ENCODE peak calls at places on chromosomes 1 and 21, in six cellular contexts. One of them, this sample, is unnamed.

GRCh38 chr1:19559641-19560040 is 74.3 kb upstream of the CAPZB start:
- DNase-seq in CD4-positive, alpha-beta T cell: no peak
- DNase-seq in breast epithelium: no peak
- DNase-seq in hepatocyte: no peak
- DNase-seq in uterus: no peak
- DNase-seq in CD8-positive, alpha-beta T cell: no peak
- DNase-seq in this sample: no peak

GRCh38 chr1:109482242-109482641 is 1.5 kb upstream of the ATXN7L2 start:
- DNase-seq in CD4-positive, alpha-beta T cell: no peak
- DNase-seq in breast epithelium: no peak
- DNase-seq in hepatocyte: no peak
- DNase-seq in uterus: no peak
- DNase-seq in CD8-positive, alpha-beta T cell: no peak
- DNase-seq in this sample: no peak

GRCh38 chr1:193408782-193409293 is 222.4 kb upstream of the B3GALT2 start:
- DNase-seq in CD4-positive, alpha-beta T cell: no peak
- DNase-seq in breast epithelium: no peak
- DNase-seq in hepatocyte: peak
- DNase-seq in uterus: peak
- DNase-seq in CD8-positive, alpha-beta T cell: no peak
- DNase-seq in this sample: no peak

GRCh38 chr1:201686709-201687455 is 142.1 kb upstream of the IPO9 start:
- DNase-seq in CD4-positive, alpha-beta T cell: no peak
- DNase-seq in breast epithelium: no peak
- DNase-seq in hepatocyte: peak
- DNase-seq in uterus: no peak
- DNase-seq in CD8-positive, alpha-beta T cell: no peak
- DNase-seq in this sample: no peak

GRCh38 chr1:44154049-44154448 is 12.6 kb upstream of the KLF18 start:
- DNase-seq in CD4-positive, alpha-beta T cell: no peak
- DNase-seq in breast epithelium: no peak
- DNase-seq in hepatocyte: no peak
- DNase-seq in uterus: no peak
- DNase-seq in CD8-positive, alpha-beta T cell: no peak
- DNase-seq in this sample: no peak

GRCh38 chr1:147504801-147505303 is 36.4 kb upstream of the BCL9 start:
- DNase-seq in CD4-positive, alpha-beta T cell: no peak
- DNase-seq in breast epithelium: no peak
- DNase-seq in hepatocyte: peak
- DNase-seq in uterus: peak
- DNase-seq in CD8-positive, alpha-beta T cell: no peak
- DNase-seq in this sample: no peak

GRCh38 chr1:12518956-12519707 is 98.9 kb downstream of the DHRS3 start:
- DNase-seq in CD4-positive, alpha-beta T cell: no peak
- DNase-seq in breast epithelium: no peak
- DNase-seq in hepatocyte: peak
- DNase-seq in uterus: peak
- DNase-seq in CD8-positive, alpha-beta T cell: no peak
- DNase-seq in this sample: no peak

GRCh38 chr1:111956155-111956817 is 33.2 kb downstream of the KCND3 start:
- DNase-seq in CD4-positive, alpha-beta T cell: no peak
- DNase-seq in breast epithelium: no peak
- DNase-seq in hepatocyte: no peak
- DNase-seq in uterus: no peak
- DNase-seq in CD8-positive, alpha-beta T cell: no peak
- DNase-seq in this sample: peak

GRCh38 chr1:27959792-27960603 is at the start of gene XKR8:
- DNase-seq in CD4-positive, alpha-beta T cell: peak
- DNase-seq in breast epithelium: peak
- DNase-seq in hepatocyte: peak
- DNase-seq in uterus: peak
- DNase-seq in CD8-positive, alpha-beta T cell: peak
- DNase-seq in this sample: peak

GRCh38 chr1:57982852-57983251 is 559.0 kb upstream of the DAB1 start:
- DNase-seq in CD4-positive, alpha-beta T cell: no peak
- DNase-seq in breast epithelium: no peak
- DNase-seq in hepatocyte: no peak
- DNase-seq in uterus: no peak
- DNase-seq in CD8-positive, alpha-beta T cell: no peak
- DNase-seq in this sample: peak

GRCh38 chr1:8330271-8331125 is 12.6 kb downstream of the SLC45A1 start:
- DNase-seq in CD4-positive, alpha-beta T cell: no peak
- DNase-seq in breast epithelium: no peak
- DNase-seq in hepatocyte: no peak
- DNase-seq in uterus: no peak
- DNase-seq in CD8-positive, alpha-beta T cell: no peak
- DNase-seq in this sample: no peak

GRCh38 chr1:175307160-175307559 is 114.6 kb upstream of the KIAA0040 start:
- DNase-seq in CD4-positive, alpha-beta T cell: no peak
- DNase-seq in breast epithelium: no peak
- DNase-seq in hepatocyte: no peak
- DNase-seq in uterus: no peak
- DNase-seq in CD8-positive, alpha-beta T cell: no peak
- DNase-seq in this sample: no peak

GRCh38 chr1:40102896-40103295 is 5.8 kb upstream of the PPT1 start:
- DNase-seq in CD4-positive, alpha-beta T cell: no peak
- DNase-seq in breast epithelium: no peak
- DNase-seq in hepatocyte: no peak
- DNase-seq in uterus: no peak
- DNase-seq in CD8-positive, alpha-beta T cell: no peak
- DNase-seq in this sample: no peak

GRCh38 chr1:10692401-10693021 is 103.9 kb downstream of the CASZ1 start:
- DNase-seq in CD4-positive, alpha-beta T cell: peak
- DNase-seq in breast epithelium: peak
- DNase-seq in hepatocyte: peak
- DNase-seq in uterus: no peak
- DNase-seq in CD8-positive, alpha-beta T cell: peak
- DNase-seq in this sample: no peak

GRCh38 chr1:84479998-84480397 is 932 bp downstream of the RPF1 start:
- DNase-seq in CD4-positive, alpha-beta T cell: no peak
- DNase-seq in breast epithelium: no peak
- DNase-seq in hepatocyte: peak
- DNase-seq in uterus: no peak
- DNase-seq in CD8-positive, alpha-beta T cell: no peak
- DNase-seq in this sample: no peak

GRCh38 chr21:17775431-17776126 is 43.6 kb downstream of the C21orf91 start:
- DNase-seq in CD4-positive, alpha-beta T cell: peak
- DNase-seq in breast epithelium: no peak
- DNase-seq in hepatocyte: no peak
- DNase-seq in uterus: no peak
- DNase-seq in CD8-positive, alpha-beta T cell: peak
- DNase-seq in this sample: no peak

GRCh38 chr1:215119719-215120118 is 37.2 kb downstream of the KCNK2 start:
- DNase-seq in CD4-positive, alpha-beta T cell: no peak
- DNase-seq in breast epithelium: no peak
- DNase-seq in hepatocyte: no peak
- DNase-seq in uterus: no peak
- DNase-seq in CD8-positive, alpha-beta T cell: no peak
- DNase-seq in this sample: no peak

GRCh38 chr1:222592171-222592570 is 2.4 kb upstream of the TAF1A start:
- DNase-seq in CD4-positive, alpha-beta T cell: no peak
- DNase-seq in breast epithelium: no peak
- DNase-seq in hepatocyte: no peak
- DNase-seq in uterus: no peak
- DNase-seq in CD8-positive, alpha-beta T cell: no peak
- DNase-seq in this sample: no peak

GRCh38 chr1:201042663-201043461 is 19.3 kb upstream of the KIF21B start:
- DNase-seq in CD4-positive, alpha-beta T cell: peak
- DNase-seq in breast epithelium: peak
- DNase-seq in hepatocyte: peak
- DNase-seq in uterus: peak
- DNase-seq in CD8-positive, alpha-beta T cell: peak
- DNase-seq in this sample: peak

GRCh38 chr1:52633291-52633754 is 355 bp downstream of the SHISAL2A start:
- DNase-seq in CD4-positive, alpha-beta T cell: peak
- DNase-seq in breast epithelium: no peak
- DNase-seq in hepatocyte: peak
- DNase-seq in uterus: no peak
- DNase-seq in CD8-positive, alpha-beta T cell: peak
- DNase-seq in this sample: no peak

GRCh38 chr1:85850238-85850637 is 142.0 kb upstream of the ZNHIT6 start:
- DNase-seq in CD4-positive, alpha-beta T cell: no peak
- DNase-seq in breast epithelium: no peak
- DNase-seq in hepatocyte: peak
- DNase-seq in uterus: no peak
- DNase-seq in CD8-positive, alpha-beta T cell: no peak
- DNase-seq in this sample: no peak

GRCh38 chr1:100346387-100346786 is 5.9 kb upstream of the CDC14A start:
- DNase-seq in CD4-positive, alpha-beta T cell: no peak
- DNase-seq in breast epithelium: no peak
- DNase-seq in hepatocyte: no peak
- DNase-seq in uterus: no peak
- DNase-seq in CD8-positive, alpha-beta T cell: no peak
- DNase-seq in this sample: no peak

DNA sequence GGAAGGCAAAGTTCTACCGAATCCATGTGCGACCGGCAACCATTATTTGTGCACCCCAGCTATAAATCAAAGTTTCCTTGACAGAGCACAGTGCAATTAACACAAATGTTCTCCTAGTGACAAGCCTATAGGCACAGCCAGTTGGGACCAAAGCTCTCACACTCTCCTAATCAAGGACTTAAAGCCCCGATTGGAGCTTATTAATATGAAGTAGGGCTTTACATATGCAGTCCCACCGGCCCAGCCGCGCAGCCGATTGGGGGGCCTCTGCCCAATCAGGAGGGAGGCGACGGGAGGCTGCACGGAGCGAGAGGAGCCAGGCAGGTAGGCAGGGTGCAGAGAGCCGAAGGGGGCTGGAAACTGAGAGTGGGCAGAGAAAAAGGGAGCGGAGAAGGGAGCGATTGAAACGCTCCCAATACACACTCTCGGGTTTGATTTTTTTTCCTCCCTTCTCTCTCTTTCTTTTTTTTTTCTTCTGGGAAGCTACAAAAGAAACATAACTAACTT is at the start of gene ESRRG:
- DNase-seq in CD4-positive, alpha-beta T cell: no peak
- DNase-seq in breast epithelium: peak
- DNase-seq in hepatocyte: peak
- DNase-seq in uterus: no peak
- DNase-seq in CD8-positive, alpha-beta T cell: no peak
- DNase-seq in this sample: no peak
- H3K27ac ChIP-seq in CD4-positive, alpha-beta T cell: no peak
- H3K27ac ChIP-seq in breast epithelium: no peak
- H3K27ac ChIP-seq in hepatocyte: peak
- H3K27ac ChIP-seq in uterus: no peak
- H3K27ac ChIP-seq in CD8-positive, alpha-beta T cell: no peak
- H3K27ac ChIP-seq in this sample: no peak

DNA sequence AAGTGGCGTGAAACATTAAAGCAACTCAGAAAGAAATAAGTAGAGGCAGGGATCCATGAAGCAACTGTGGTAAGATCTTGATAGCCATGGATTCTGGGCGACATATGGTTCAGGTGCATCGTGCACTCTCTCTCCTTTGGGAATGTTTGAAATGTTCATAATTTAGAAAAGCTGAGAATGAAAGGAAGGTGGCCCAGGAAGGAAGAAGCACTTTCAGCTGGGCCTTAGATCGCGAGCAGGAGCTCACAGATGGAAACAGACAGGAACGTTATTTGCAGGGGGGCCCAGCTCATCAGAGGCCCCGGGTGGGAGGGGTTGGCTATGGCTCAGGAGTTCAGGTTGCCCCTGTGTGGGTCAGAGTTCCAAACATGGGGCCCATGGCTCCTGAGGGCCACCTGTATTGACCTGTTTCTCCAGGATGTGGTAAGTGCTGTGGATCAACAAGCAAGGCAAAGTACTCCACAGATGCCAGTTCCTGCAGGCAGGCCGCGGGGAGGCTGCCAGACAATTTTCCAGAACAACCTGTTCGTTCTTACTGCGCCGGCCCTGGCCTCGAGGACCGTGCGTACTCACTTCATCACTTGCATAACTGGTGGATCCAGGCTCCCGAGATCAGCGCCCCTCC is 253.2 kb downstream of the TOMM20 start:
- DNase-seq in CD4-positive, alpha-beta T cell: no peak
- DNase-seq in breast epithelium: peak
- DNase-seq in hepatocyte: no peak
- DNase-seq in uterus: no peak
- DNase-seq in CD8-positive, alpha-beta T cell: no peak
- DNase-seq in this sample: no peak
- H3K27ac ChIP-seq in CD4-positive, alpha-beta T cell: no peak
- H3K27ac ChIP-seq in breast epithelium: peak
- H3K27ac ChIP-seq in hepatocyte: peak
- H3K27ac ChIP-seq in uterus: no peak
- H3K27ac ChIP-seq in CD8-positive, alpha-beta T cell: no peak
- H3K27ac ChIP-seq in this sample: no peak

DNA sequence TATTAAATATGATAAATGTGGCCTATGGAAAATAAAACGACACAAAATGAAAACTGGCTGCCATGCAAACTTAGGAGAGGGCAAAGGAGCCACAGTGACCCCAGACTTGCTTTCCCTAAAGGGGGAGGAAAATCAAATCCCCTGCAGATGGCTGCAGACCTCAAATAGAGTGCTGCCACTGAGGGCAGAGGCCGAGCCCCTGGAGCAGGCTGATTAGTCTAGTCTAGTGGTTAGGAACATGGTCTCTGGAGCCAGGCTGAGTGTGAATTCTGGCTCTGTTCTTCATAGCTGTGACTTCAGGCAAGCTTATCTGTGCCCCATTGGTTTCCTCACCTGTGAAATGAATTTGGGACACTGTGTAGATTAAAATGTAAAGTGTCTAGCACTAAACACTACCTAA is 60.8 kb downstream of the ITPKB start:
- DNase-seq in CD4-positive, alpha-beta T cell: no peak
- DNase-seq in breast epithelium: no peak
- DNase-seq in hepatocyte: no peak
- DNase-seq in uterus: no peak
- DNase-seq in CD8-positive, alpha-beta T cell: no peak
- DNase-seq in this sample: no peak
- H3K27ac ChIP-seq in CD4-positive, alpha-beta T cell: peak
- H3K27ac ChIP-seq in breast epithelium: peak
- H3K27ac ChIP-seq in hepatocyte: no peak
- H3K27ac ChIP-seq in uterus: no peak
- H3K27ac ChIP-seq in CD8-positive, alpha-beta T cell: peak
- H3K27ac ChIP-seq in this sample: peak

DNA sequence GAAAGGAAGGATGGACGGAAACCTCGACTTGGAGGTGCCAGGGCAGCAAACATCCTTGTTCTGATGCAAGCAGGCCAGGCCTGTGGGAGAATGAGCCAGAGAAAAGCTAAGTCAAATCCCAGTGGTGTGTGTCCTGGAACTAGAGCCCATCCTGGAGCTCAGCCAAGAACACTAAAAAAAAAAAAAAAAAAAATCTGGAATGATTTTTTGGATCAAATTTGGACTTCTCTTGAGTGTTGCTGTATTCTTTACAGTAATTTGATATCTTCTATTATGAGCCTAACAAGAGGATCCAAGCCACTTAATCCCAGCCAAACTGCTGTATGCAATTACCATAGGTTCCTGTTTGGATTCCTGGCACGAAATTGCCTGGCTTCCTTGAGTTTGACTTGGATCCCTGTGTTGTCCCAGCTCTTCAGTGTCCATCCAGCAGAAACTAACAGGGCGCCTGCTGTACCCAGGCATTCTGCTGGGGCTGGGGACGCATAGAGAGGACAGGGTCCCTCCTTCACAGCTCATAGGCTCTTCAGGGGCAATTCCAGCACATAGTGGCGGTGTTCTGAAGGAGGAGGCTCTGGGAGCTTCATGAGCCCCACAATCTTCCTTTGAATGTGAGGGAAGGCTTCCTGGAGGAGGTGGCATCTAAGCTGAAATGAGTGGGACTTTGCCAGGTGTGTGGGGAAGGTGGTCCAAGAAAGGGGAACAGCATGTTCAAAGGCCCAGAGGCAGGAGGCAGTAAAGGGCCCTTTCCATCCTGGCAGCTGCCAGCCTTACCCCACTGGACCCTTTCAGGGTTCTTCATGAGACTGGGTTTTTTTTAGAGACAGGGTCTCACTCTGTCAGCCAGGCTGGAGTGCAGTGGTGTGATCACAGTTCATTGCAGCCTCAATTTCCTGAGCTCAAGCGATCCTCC is 24.7 kb downstream of the EPHX1 start:
- DNase-seq in CD4-positive, alpha-beta T cell: no peak
- DNase-seq in breast epithelium: peak
- DNase-seq in hepatocyte: peak
- DNase-seq in uterus: peak
- DNase-seq in CD8-positive, alpha-beta T cell: no peak
- DNase-seq in this sample: no peak
- H3K27ac ChIP-seq in CD4-positive, alpha-beta T cell: no peak
- H3K27ac ChIP-seq in breast epithelium: peak
- H3K27ac ChIP-seq in hepatocyte: peak
- H3K27ac ChIP-seq in uterus: peak
- H3K27ac ChIP-seq in CD8-positive, alpha-beta T cell: no peak
- H3K27ac ChIP-seq in this sample: peak